ENCODE peak calls at places on chromosomes 1 and 21, in seven cellular contexts. One of them, this sample, is unnamed.

GRCh38 chr1:212979340-212980122 is 29.2 kb downstream of the VASH2 start:
- DNase-seq in BJ: no peak
- DNase-seq in brain microvascular endothelial cell: no peak
- DNase-seq in hepatocyte: no peak
- DNase-seq in heart left ventricle: no peak
- DNase-seq in fibroblast of lung: no peak
- DNase-seq in psoas muscle: no peak
- DNase-seq in this sample: no peak

GRCh38 chr21:37225440-37225839 is 41.7 kb downstream of the VPS26C start:
- DNase-seq in BJ: no peak
- DNase-seq in brain microvascular endothelial cell: no peak
- DNase-seq in hepatocyte: no peak
- DNase-seq in heart left ventricle: no peak
- DNase-seq in fibroblast of lung: no peak
- DNase-seq in psoas muscle: no peak
- DNase-seq in this sample: no peak

GRCh38 chr1:205716371-205717132 is 33.4 kb downstream of the NUCKS1 start:
- DNase-seq in BJ: no peak
- DNase-seq in brain microvascular endothelial cell: no peak
- DNase-seq in hepatocyte: no peak
- DNase-seq in heart left ventricle: no peak
- DNase-seq in fibroblast of lung: no peak
- DNase-seq in psoas muscle: no peak
- DNase-seq in this sample: no peak

GRCh38 chr1:21270086-21270689 is 20.1 kb downstream of the ECE1 start:
- DNase-seq in BJ: no peak
- DNase-seq in brain microvascular endothelial cell: peak; percentile 53
- DNase-seq in hepatocyte: peak; percentile 75
- DNase-seq in heart left ventricle: peak; percentile 71
- DNase-seq in fibroblast of lung: peak; percentile 40
- DNase-seq in psoas muscle: peak; percentile 85
- DNase-seq in this sample: peak; percentile 86

GRCh38 chr1:29655945-29656866 is 419.9 kb downstream of the PTPRU start:
- DNase-seq in BJ: no peak
- DNase-seq in brain microvascular endothelial cell: no peak
- DNase-seq in hepatocyte: no peak
- DNase-seq in heart left ventricle: no peak
- DNase-seq in fibroblast of lung: no peak
- DNase-seq in psoas muscle: no peak
- DNase-seq in this sample: peak; percentile 26

GRCh38 chr1:234772345-234773147 is 162.6 kb upstream of the IRF2BP2 start:
- DNase-seq in BJ: peak; percentile 96
- DNase-seq in brain microvascular endothelial cell: peak; percentile 99
- DNase-seq in hepatocyte: peak; percentile 93
- DNase-seq in heart left ventricle: peak; percentile 48
- DNase-seq in fibroblast of lung: peak; percentile 100
- DNase-seq in psoas muscle: peak; percentile 87
- DNase-seq in this sample: peak; percentile 77

GRCh38 chr1:183889095-183889494 is 84.2 kb downstream of the RGL1 start:
- DNase-seq in BJ: no peak
- DNase-seq in brain microvascular endothelial cell: no peak
- DNase-seq in hepatocyte: no peak
- DNase-seq in heart left ventricle: no peak
- DNase-seq in fibroblast of lung: no peak
- DNase-seq in psoas muscle: no peak
- DNase-seq in this sample: no peak

GRCh38 chr21:10272216-10272615 is 249.2 kb upstream of the TPTE start:
- DNase-seq in BJ: no peak
- DNase-seq in brain microvascular endothelial cell: no peak
- DNase-seq in hepatocyte: no peak
- DNase-seq in heart left ventricle: no peak
- DNase-seq in fibroblast of lung: no peak
- DNase-seq in psoas muscle: peak; percentile 1
- DNase-seq in this sample: no peak

GRCh38 chr1:179586107-179586823 is 5.4 kb upstream of the TDRD5 start:
- DNase-seq in BJ: no peak
- DNase-seq in brain microvascular endothelial cell: no peak
- DNase-seq in hepatocyte: peak; percentile 73
- DNase-seq in heart left ventricle: peak; percentile 25
- DNase-seq in fibroblast of lung: peak; percentile 42
- DNase-seq in psoas muscle: peak; percentile 77
- DNase-seq in this sample: peak; percentile 78

GRCh38 chr1:201505505-201505893 is 1.4 kb downstream of the CSRP1 start:
- DNase-seq in BJ: no peak
- DNase-seq in brain microvascular endothelial cell: peak; percentile 66
- DNase-seq in hepatocyte: no peak
- DNase-seq in heart left ventricle: peak; percentile 54
- DNase-seq in fibroblast of lung: peak; percentile 79
- DNase-seq in psoas muscle: no peak
- DNase-seq in this sample: no peak

GRCh38 chr1:175129997-175130648 is 62.5 kb downstream of the KIAA0040 start:
- DNase-seq in BJ: no peak
- DNase-seq in brain microvascular endothelial cell: peak; percentile 26
- DNase-seq in hepatocyte: no peak
- DNase-seq in heart left ventricle: peak; percentile 31
- DNase-seq in fibroblast of lung: peak; percentile 2
- DNase-seq in psoas muscle: no peak
- DNase-seq in this sample: no peak

GRCh38 chr1:39127513-39127912 is 77.0 kb upstream of the MACF1 start:
- DNase-seq in BJ: no peak
- DNase-seq in brain microvascular endothelial cell: peak; percentile 59
- DNase-seq in hepatocyte: peak; percentile 53
- DNase-seq in heart left ventricle: peak; percentile 31
- DNase-seq in fibroblast of lung: no peak
- DNase-seq in psoas muscle: no peak
- DNase-seq in this sample: no peak

GRCh38 chr1:76262591-76262990 is 188.0 kb downstream of the ST6GALNAC3 start:
- DNase-seq in BJ: no peak
- DNase-seq in brain microvascular endothelial cell: no peak
- DNase-seq in hepatocyte: no peak
- DNase-seq in heart left ventricle: no peak
- DNase-seq in fibroblast of lung: no peak
- DNase-seq in psoas muscle: no peak
- DNase-seq in this sample: no peak

GRCh38 chr1:203135636-203136305 is 8.2 kb downstream of the ADORA1 start:
- DNase-seq in BJ: no peak
- DNase-seq in brain microvascular endothelial cell: no peak
- DNase-seq in hepatocyte: no peak
- DNase-seq in heart left ventricle: no peak
- DNase-seq in fibroblast of lung: no peak
- DNase-seq in psoas muscle: no peak
- DNase-seq in this sample: peak; percentile 44

GRCh38 chr1:199089393-199090122 is 450.7 kb downstream of the PTPRC start:
- DNase-seq in BJ: no peak
- DNase-seq in brain microvascular endothelial cell: no peak
- DNase-seq in hepatocyte: no peak
- DNase-seq in heart left ventricle: no peak
- DNase-seq in fibroblast of lung: no peak
- DNase-seq in psoas muscle: no peak
- DNase-seq in this sample: no peak

GRCh38 chr1:246450485-246451251 is 56.4 kb downstream of the SMYD3 start:
- DNase-seq in BJ: peak; percentile 12
- DNase-seq in brain microvascular endothelial cell: no peak
- DNase-seq in hepatocyte: peak; percentile 13
- DNase-seq in heart left ventricle: no peak
- DNase-seq in fibroblast of lung: peak; percentile 37
- DNase-seq in psoas muscle: no peak
- DNase-seq in this sample: no peak

GRCh38 chr1:228346731-228347130 is 59.9 kb downstream of the TRIM11 start:
- DNase-seq in BJ: no peak
- DNase-seq in brain microvascular endothelial cell: no peak
- DNase-seq in hepatocyte: no peak
- DNase-seq in heart left ventricle: peak; percentile 44
- DNase-seq in fibroblast of lung: no peak
- DNase-seq in psoas muscle: peak; percentile 49
- DNase-seq in this sample: no peak

GRCh38 chr1:234659538-234659937 is 49.6 kb upstream of the IRF2BP2 start:
- DNase-seq in BJ: peak; percentile 32
- DNase-seq in brain microvascular endothelial cell: peak; percentile 81
- DNase-seq in hepatocyte: peak; percentile 82
- DNase-seq in heart left ventricle: no peak
- DNase-seq in fibroblast of lung: peak; percentile 84
- DNase-seq in psoas muscle: no peak
- DNase-seq in this sample: no peak

DNA sequence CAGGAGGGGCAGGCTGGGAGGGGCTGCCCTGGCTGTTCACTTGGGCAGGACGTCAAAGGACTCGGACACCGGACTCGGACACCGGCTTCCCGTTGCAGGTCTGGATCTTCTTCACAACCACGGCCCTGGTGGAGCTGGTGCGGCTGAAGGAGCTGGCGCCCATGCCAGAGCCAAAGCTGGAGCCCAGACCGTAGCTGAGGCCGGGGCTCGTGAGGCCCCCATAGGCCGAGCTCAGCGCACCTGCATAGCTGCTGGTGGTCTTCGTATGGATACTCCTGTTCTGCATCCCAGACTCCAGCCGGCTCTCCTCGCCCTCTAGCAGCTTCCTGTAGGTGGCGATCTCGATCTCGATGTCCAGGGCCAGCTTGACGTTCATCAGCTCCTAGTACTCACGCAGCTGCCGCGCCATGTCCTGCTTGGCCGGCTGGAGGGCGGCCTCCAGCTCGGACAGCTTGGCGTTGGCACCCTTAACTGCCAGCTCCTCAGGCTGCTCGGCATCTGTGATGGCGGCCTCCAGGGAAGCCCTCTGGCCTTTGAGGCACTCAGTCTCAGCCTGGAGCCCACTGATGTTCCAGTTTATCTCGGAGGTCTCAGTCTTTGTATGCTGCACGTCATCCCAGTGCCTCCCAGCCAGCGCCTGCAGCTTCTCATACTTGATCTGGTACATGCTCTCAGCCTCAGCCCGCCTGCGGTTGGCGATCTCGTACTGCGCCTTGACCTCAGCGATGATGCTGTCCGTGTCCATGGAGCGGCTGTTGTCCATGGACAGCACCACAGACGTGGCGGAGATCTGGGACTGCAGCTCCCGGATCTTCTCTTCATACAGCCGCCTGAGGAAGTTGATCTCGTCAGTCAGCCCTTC is 15.1 kb upstream of the KLF17 start:
- DNase-seq in BJ: no peak
- DNase-seq in brain microvascular endothelial cell: peak; percentile 24
- DNase-seq in hepatocyte: peak; percentile 25
- DNase-seq in heart left ventricle: no peak
- DNase-seq in fibroblast of lung: peak; percentile 5
- DNase-seq in psoas muscle: no peak
- DNase-seq in this sample: peak; percentile 63
- TF ChIP-seq CTCF in BJ: peak; percentile 42
- TF ChIP-seq CTCF in brain microvascular endothelial cell: peak; percentile 47
- TF ChIP-seq CTCF in hepatocyte: peak; percentile 26
- TF ChIP-seq CTCF in heart left ventricle: peak; percentile 9
- TF ChIP-seq CTCF in fibroblast of lung: no peak
- TF ChIP-seq CTCF in psoas muscle: no peak
- TF ChIP-seq CTCF in this sample: no peak

GRCh38 chr1:11984559-11984958 is 4.3 kb downstream of the MFN2 start:
- DNase-seq in BJ: no peak
- DNase-seq in brain microvascular endothelial cell: no peak
- DNase-seq in hepatocyte: peak; percentile 65
- DNase-seq in heart left ventricle: no peak
- DNase-seq in fibroblast of lung: no peak
- DNase-seq in psoas muscle: no peak
- DNase-seq in this sample: no peak
- H3K36me3 ChIP-seq in BJ: peaks cover 8% of the 10 kb centered on the region
- H3K36me3 ChIP-seq in brain microvascular endothelial cell: peaks cover 28% of the 10 kb centered on the region
- H3K36me3 ChIP-seq in hepatocyte: no peaks in the 10 kb centered on the region
- H3K36me3 ChIP-seq in heart left ventricle: peaks cover 11% of the 10 kb centered on the region
- H3K36me3 ChIP-seq in fibroblast of lung: peaks cover 8% of the 10 kb centered on the region
- H3K36me3 ChIP-seq in psoas muscle: peaks cover 13% of the 10 kb centered on the region
- H3K36me3 ChIP-seq in this sample: peaks cover 47% of the 10 kb centered on the region

GRCh38 chr1:114609826-114610225 is 28.4 kb upstream of the BCAS2 start:
- DNase-seq in BJ: no peak
- DNase-seq in brain microvascular endothelial cell: no peak
- DNase-seq in hepatocyte: no peak
- DNase-seq in heart left ventricle: no peak
- DNase-seq in fibroblast of lung: no peak
- DNase-seq in psoas muscle: no peak
- DNase-seq in this sample: no peak
- TF ChIP-seq CTCF in BJ: no peak
- TF ChIP-seq CTCF in brain microvascular endothelial cell: no peak
- TF ChIP-seq CTCF in hepatocyte: no peak
- TF ChIP-seq CTCF in heart left ventricle: no peak
- TF ChIP-seq CTCF in fibroblast of lung: no peak
- TF ChIP-seq CTCF in psoas muscle: no peak
- TF ChIP-seq CTCF in this sample: no peak

DNA sequence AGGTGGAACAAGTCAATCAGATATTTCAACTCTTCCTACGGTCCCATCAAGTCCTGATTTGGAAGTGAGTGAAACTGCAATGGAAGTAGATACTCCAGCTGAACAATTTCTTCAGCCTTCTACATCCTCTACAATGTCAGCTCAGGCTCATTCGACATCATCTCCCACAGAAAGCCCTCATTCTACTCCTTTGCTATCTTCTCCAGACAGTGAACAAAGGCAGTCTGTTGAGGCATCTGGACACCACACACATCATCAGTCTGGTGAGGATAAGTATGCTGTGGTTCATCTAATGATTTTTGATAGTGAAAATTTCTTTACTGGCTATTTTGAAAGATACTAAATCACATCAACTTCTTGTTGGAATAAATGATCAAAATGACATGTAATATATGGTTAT is 67.7 kb upstream of the MPC2 start:
- DNase-seq in BJ: no peak
- DNase-seq in brain microvascular endothelial cell: no peak
- DNase-seq in hepatocyte: no peak
- DNase-seq in heart left ventricle: no peak
- DNase-seq in fibroblast of lung: no peak
- DNase-seq in psoas muscle: no peak
- DNase-seq in this sample: no peak
- H3K36me3 ChIP-seq in BJ: peaks cover 1% of the 10 kb centered on the region
- H3K36me3 ChIP-seq in brain microvascular endothelial cell: peaks cover 4% of the 10 kb centered on the region
- H3K36me3 ChIP-seq in hepatocyte: no peaks in the 10 kb centered on the region
- H3K36me3 ChIP-seq in heart left ventricle: no peaks in the 10 kb centered on the region
- H3K36me3 ChIP-seq in fibroblast of lung: peaks cover 8% of the 10 kb centered on the region
- H3K36me3 ChIP-seq in psoas muscle: peaks cover 3% of the 10 kb centered on the region
- H3K36me3 ChIP-seq in this sample: peaks cover 46% of the 10 kb centered on the region

DNA sequence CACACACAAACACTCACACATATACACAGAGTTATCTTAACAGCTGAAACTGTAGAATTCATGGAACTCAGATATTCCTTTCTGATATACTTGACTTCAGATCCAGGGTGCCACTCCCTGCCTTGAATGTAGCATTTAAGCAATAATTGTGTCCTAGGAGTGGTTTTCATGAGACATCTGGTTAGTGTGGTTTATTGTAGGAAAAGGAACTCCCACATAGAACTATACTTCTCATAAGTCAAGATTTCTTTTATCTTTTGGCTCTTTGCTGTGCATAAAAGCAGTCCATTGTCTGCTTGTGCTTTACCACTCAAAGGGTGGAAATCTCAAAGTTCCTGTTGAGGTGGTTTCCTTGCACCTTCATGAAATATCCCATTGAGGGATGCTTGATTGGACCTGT is 272.6 kb upstream of the SGIP1 start:
- DNase-seq in BJ: no peak
- DNase-seq in brain microvascular endothelial cell: no peak
- DNase-seq in hepatocyte: no peak
- DNase-seq in heart left ventricle: no peak
- DNase-seq in fibroblast of lung: no peak
- DNase-seq in psoas muscle: no peak
- DNase-seq in this sample: no peak
- TF ChIP-seq CTCF in BJ: no peak
- TF ChIP-seq CTCF in brain microvascular endothelial cell: no peak
- TF ChIP-seq CTCF in hepatocyte: no peak
- TF ChIP-seq CTCF in heart left ventricle: no peak
- TF ChIP-seq CTCF in fibroblast of lung: no peak
- TF ChIP-seq CTCF in psoas muscle: no peak
- TF ChIP-seq CTCF in this sample: no peak

GRCh38 chr21:46243865-46244490 is 15.4 kb upstream of the LSS start:
- DNase-seq in BJ: no peak
- DNase-seq in brain microvascular endothelial cell: no peak
- DNase-seq in hepatocyte: no peak
- DNase-seq in heart left ventricle: no peak
- DNase-seq in fibroblast of lung: no peak
- DNase-seq in psoas muscle: no peak
- DNase-seq in this sample: no peak
- H3K36me3 ChIP-seq in BJ: peaks cover 45% of the 10 kb centered on the region
- H3K36me3 ChIP-seq in brain microvascular endothelial cell: peaks cover 76% of the 10 kb centered on the region
- H3K36me3 ChIP-seq in hepatocyte: no peaks in the 10 kb centered on the region
- H3K36me3 ChIP-seq in heart left ventricle: peaks cover 64% of the 10 kb centered on the region
- H3K36me3 ChIP-seq in fibroblast of lung: peaks cover 36% of the 10 kb centered on the region
- H3K36me3 ChIP-seq in psoas muscle: peaks cover 14% of the 10 kb centered on the region
- H3K36me3 ChIP-seq in this sample: peaks cover 100% of the 10 kb centered on the region

This sample was measured in upper lobe of right lung.